ENCODE peak calls at places on chromosomes 3 and 15, in six cellular contexts. H is stomach, J is GM12891, V is suprapubic skin, G is Peyer's patch, K is IMR-90. F is an unnamed sample.

GRCh38 chr3:24678441-24678865 is 183.8 kb upstream of the THRB start:
- DNase-seq in H (no peak), J (no peak), V (no peak), G (no peak), K (peak), F (no peak)

GRCh38 chr15:82709081-82709420 is 624 bp downstream of the AP3B2 start:
- DNase-seq in H (no peak), J (no peak), V (no peak), G (no peak), K (no peak), F (no peak)

GRCh38 chr3:38255627-38256026 is 10.0 kb upstream of the SLC22A13 start:
- DNase-seq in H (no peak), J (no peak), V (no peak), G (no peak), K (no peak), F (no peak)

GRCh38 chr15:26294062-26294689 is 431.0 kb upstream of the ATP10A start:
- DNase-seq in H (no peak), J (no peak), V (no peak), G (no peak), K (no peak), F (no peak)

GRCh38 chr15:51044037-51044712 is 50.5 kb downstream of the TNFAIP8L3 start:
- DNase-seq in H (no peak), J (no peak), V (no peak), G (no peak), K (no peak), F (no peak)

GRCh38 chr3:78645628-78646310 is 1122.0 kb downstream of the ROBO1 start:
- DNase-seq in H (no peak), J (no peak), V (no peak), G (no peak), K (peak), F (peak)

GRCh38 chr3:122577409-122578028 is at the start of gene PARP15:
- DNase-seq in H (no peak), J (no peak), V (no peak), G (peak), K (no peak), F (peak)

GRCh38 chr3:156135921-156136655 is 15.7 kb downstream of the KCNAB1 start:
- DNase-seq in H (no peak), J (no peak), V (no peak), G (no peak), K (no peak), F (peak)

GRCh38 chr3:14285526-14285925 is 106.9 kb downstream of the LSM3 start:
- DNase-seq in H (no peak), J (no peak), V (no peak), G (no peak), K (no peak), F (no peak)

GRCh38 chr3:42755681-42756578 is 17.1 kb downstream of the CCDC13 start:
- DNase-seq in H (peak), J (no peak), V (peak), G (peak), K (peak), F (peak)

GRCh38 chr15:49040151-49040550 is 6.1 kb downstream of the SECISBP2L start:
- DNase-seq in H (no peak), J (no peak), V (no peak), G (no peak), K (no peak), F (no peak)

GRCh38 chr3:124846189-124846588 is 41.0 kb downstream of the ITGB5 start:
- DNase-seq in H (no peak), J (no peak), V (no peak), G (no peak), K (peak), F (no peak)

GRCh38 chr3:63862804-63863149 is 828 bp downstream of the THOC7 start:
- DNase-seq in H (no peak), J (peak), V (no peak), G (no peak), K (no peak), F (no peak)

GRCh38 chr3:42101481-42101880 is 10.3 kb downstream of the TRAK1 start:
- DNase-seq in H (no peak), J (no peak), V (no peak), G (no peak), K (no peak), F (no peak)

GRCh38 chr3:27449530-27450150 is 34.5 kb downstream of the SLC4A7 start:
- DNase-seq in H (no peak), J (no peak), V (no peak), G (no peak), K (no peak), F (no peak)

GRCh38 chr3:123853686-123854372 is 30.3 kb downstream of the MYLK start:
- DNase-seq in H (no peak), J (no peak), V (no peak), G (no peak), K (no peak), F (no peak)

GRCh38 chr3:53544357-53544756 is 49.9 kb downstream of the CACNA1D start:
- DNase-seq in H (no peak), J (no peak), V (no peak), G (no peak), K (no peak), F (no peak)

GRCh38 chr15:101185336-101185735 is 66.5 kb downstream of the CHSY1 start:
- DNase-seq in H (no peak), J (no peak), V (no peak), G (no peak), K (no peak), F (no peak)

GRCh38 chr15:55915221-55915620 is 78.2 kb downstream of the NEDD4 start:
- DNase-seq in H (no peak), J (no peak), V (no peak), G (no peak), K (no peak), F (no peak)

DNA sequence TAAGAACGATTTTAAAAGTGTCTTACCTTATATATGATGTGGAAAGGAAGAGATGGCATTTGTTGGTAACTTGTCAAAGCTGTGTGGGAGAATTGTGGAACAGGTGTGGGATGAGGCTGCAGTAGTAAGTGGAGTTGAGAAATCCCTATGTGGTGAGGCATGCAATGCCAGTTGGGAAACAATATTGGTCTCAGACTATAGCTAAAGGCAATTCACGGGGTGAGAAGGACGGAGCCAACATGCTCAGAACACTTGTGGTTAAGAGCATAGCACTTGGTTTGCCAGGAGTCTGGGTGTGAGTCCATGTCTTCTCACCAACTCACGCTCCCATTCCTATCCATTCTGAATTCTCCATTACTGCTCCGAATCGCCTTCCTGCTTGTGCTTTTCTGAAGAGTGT is 615.6 kb upstream of the ADAMTS9 start:
- DNase-seq in H (no peak), J (no peak), V (no peak), G (no peak), K (no peak), F (no peak)
- TF ChIP-seq POLR2A in H (no peak), J (no peak), V (no peak), G (no peak), K (no peak), F (no peak)

DNA sequence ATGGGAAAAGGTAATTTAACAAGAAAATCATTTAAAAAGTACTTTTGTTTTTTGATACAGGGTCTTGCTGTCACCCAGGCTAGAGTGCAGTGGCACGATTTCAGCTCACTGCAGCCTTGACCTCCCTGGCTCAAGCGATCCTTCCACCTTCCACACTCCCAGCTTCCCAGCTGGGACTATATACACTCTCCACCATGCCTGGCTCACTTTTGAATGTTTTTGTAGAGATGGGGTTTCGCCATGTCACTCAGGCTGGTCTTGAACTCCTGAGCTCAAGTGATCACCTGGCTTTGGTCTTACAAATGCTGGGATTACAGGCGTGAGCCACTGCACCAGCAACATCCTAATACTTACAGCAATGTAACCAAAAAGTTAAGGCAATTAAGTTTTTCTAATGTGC is 3.5 kb upstream of the ZBTB11 start:
- DNase-seq in H (no peak), J (no peak), V (no peak), G (no peak), K (no peak), F (no peak)
- TF ChIP-seq POLR2A in H (no peak), J (no peak), V (no peak), G (no peak), K (no peak), F (no peak)

GRCh38 chr3:51966486-51966885 is 768 bp downstream of the PCBP4 start:
- DNase-seq in H (no peak), J (no peak), V (no peak), G (no peak), K (no peak), F (no peak)

GRCh38 chr3:51966941-51967383 is 292 bp downstream of the PCBP4 start:
- DNase-seq in H (no peak), J (no peak), V (no peak), G (no peak), K (no peak), F (no peak)

GRCh38 chr3:51968175-51968681 is 974 bp upstream of the PCBP4 start:
- DNase-seq in H (no peak), J (no peak), V (no peak), G (no peak), K (peak), F (no peak)

GRCh38 chr3:51968883-51969674 is 1.8 kb upstream of the PCBP4 start:
- DNase-seq in H (no peak), J (no peak), V (no peak), G (no peak), K (no peak), F (no peak)

GRCh38 chr3:51967384-51968174 is at the start of gene PCBP4:
- DNase-seq in H (peak), J (peak), V (no peak), G (peak), K (peak), F (peak)
- TF ChIP-seq POLR2A in H (no peak), J (no peak), V (no peak), G (peak), K (no peak), F (no peak)

DNA sequence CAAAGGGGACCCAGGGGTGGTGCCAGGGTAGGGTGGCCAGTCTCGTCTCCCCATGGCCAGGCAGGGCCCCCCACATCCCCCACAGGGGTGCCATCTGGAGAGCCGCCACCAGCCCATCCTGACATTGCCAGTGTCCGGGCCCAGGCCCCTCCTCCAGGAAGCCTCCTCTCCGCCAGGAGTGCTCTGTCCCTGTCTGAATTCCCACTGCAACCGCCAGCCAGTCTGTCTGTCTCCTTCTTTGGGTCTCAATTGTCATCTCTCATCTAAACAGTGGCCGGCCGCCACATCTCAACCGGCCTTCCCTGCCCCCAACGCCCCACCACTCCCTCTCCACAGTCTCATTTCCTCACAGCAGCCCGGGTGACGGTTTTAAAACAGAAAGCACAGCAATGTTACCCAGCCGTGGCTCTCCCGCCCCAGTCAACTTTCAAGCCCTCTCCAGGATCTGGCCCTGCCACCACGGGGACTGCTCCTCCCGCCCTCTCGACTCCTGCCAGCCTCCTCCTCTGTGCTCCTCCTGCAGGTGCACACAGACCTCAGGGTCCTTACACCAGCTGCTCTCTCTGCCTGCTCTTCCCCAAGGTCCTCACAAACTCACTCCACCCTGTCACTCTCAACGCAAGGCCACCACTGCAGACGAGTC is 57.0 kb downstream of the IQSEC1 start:
- DNase-seq in H (peak), J (peak), V (no peak), G (peak), K (no peak), F (peak)
- TF ChIP-seq POLR2A in H (no peak), J (peak), V (no peak), G (no peak), K (no peak), F (peak)

F was measured in erythroblast.